ENCODE peak calls at places on chromosome 15, in eight cellular contexts. M is endothelial cell of umbilical vein, V is esophagus muscularis mucosa, W is transverse colon, D is ovary, J is Peyer's patch, U is tibial nerve, E is heart left ventricle. Q is an unnamed sample.

GRCh38 chr15:66642514-66642913 is 59.5 kb upstream of the SMAD6 start:
- DNase-seq in W (no peak), M (no peak), J (no peak), D (no peak), U (no peak), V (no peak), E (no peak), Q (no peak)

GRCh38 chr15:95868450-95868849 is 462.1 kb upstream of the NR2F2 start:
- DNase-seq in E (no peak), D (no peak), W (no peak), V (no peak), M (no peak), U (no peak), J (no peak), Q (no peak)

GRCh38 chr15:55907797-55908196 is 85.6 kb downstream of the NEDD4 start:
- DNase-seq in J (no peak), U (no peak), M (peak; percentile 76), W (no peak), D (no peak), E (no peak), V (no peak), Q (no peak)

GRCh38 chr15:80778964-80779657 is at the start of gene CEMIP:
- DNase-seq in V (no peak), M (peak; percentile 72), U (peak; percentile 59), W (peak; percentile 82), J (peak; percentile 89), E (peak; percentile 68), D (peak; percentile 74), Q (peak; percentile 71)

GRCh38 chr15:52093539-52094502 is 18.8 kb downstream of the BCL2L10 start:
- DNase-seq in M (peak; percentile 99), V (no peak), W (no peak), J (no peak), D (peak; percentile 52), E (no peak), U (peak; percentile 68), Q (no peak)

GRCh38 chr15:100338971-100339444 is 2.8 kb downstream of the ADAMTS17 start:
- DNase-seq in E (peak; percentile 46), U (peak; percentile 85), W (peak; percentile 76), D (peak; percentile 74), V (peak; percentile 91), M (peak; percentile 24), J (peak; percentile 60), Q (peak; percentile 83)

GRCh38 chr15:46265664-46266063 is 630.8 kb downstream of the SQOR start:
- DNase-seq in D (no peak), J (no peak), U (no peak), W (no peak), V (no peak), E (no peak), M (no peak), Q (no peak)

GRCh38 chr15:87777054-87777498 is 479.5 kb downstream of the NTRK3 start:
- DNase-seq in E (peak; percentile 32), J (no peak), D (no peak), V (peak; percentile 89), U (peak; percentile 24), M (no peak), W (no peak), Q (no peak)

GRCh38 chr15:60685346-60685937 is 206.5 kb upstream of the ICE2 start:
- DNase-seq in D (no peak), V (no peak), U (no peak), E (no peak), W (no peak), M (no peak), J (no peak), Q (no peak)

GRCh38 chr15:80890341-80890972 is 99.2 kb downstream of the MESD start:
- DNase-seq in V (no peak), W (no peak), U (no peak), M (no peak), J (no peak), E (no peak), D (no peak), Q (no peak)

GRCh38 chr15:85646538-85647091 is 148.1 kb downstream of the KLHL25 start:
- DNase-seq in D (no peak), U (no peak), J (no peak), W (no peak), V (no peak), E (no peak), M (peak; percentile 12), Q (no peak)

GRCh38 chr15:66253643-66254363 is at the start of gene MEGF11:
- DNase-seq in U (no peak), V (no peak), J (no peak), E (peak; percentile 23), M (peak; percentile 32), W (peak; percentile 13), D (peak; percentile 26), Q (peak; percentile 15)

GRCh38 chr15:42549052-42549491 is 434 bp downstream of the HAUS2 start:
- DNase-seq in D (peak; percentile 43), J (no peak), U (peak; percentile 51), M (no peak), W (peak; percentile 16), V (no peak), E (no peak), Q (peak; percentile 11)

GRCh38 chr15:80659375-80659774 is 35.7 kb upstream of the ABHD17C start:
- DNase-seq in E (no peak), V (no peak), D (no peak), J (no peak), U (no peak), W (no peak), M (no peak), Q (no peak)

GRCh38 chr15:91944334-91944733 is 90.8 kb downstream of the SLCO3A1 start:
- DNase-seq in V (no peak), E (no peak), M (no peak), U (no peak), W (no peak), D (no peak), J (no peak), Q (no peak)

GRCh38 chr15:78345726-78346125 is 5.6 kb downstream of the CRABP1 start:
- DNase-seq in U (no peak), J (no peak), V (no peak), E (no peak), M (no peak), W (no peak), D (no peak), Q (no peak)

GRCh38 chr15:43463542-43463941 is 29.4 kb downstream of the TP53BP1 start:
- DNase-seq in E (no peak), D (no peak), M (no peak), U (no peak), J (no peak), W (no peak), V (no peak), Q (no peak)

GRCh38 chr15:37581866-37582532 is 352.4 kb upstream of the TMCO5A start:
- DNase-seq in M (no peak), E (no peak), J (no peak), W (no peak), V (no peak), U (no peak), D (no peak), Q (no peak)

GRCh38 chr15:91348812-91349500 is 248.9 kb downstream of the SV2B start:
- DNase-seq in M (no peak), D (no peak), W (no peak), E (no peak), J (no peak), V (no peak), U (no peak), Q (no peak)

GRCh38 chr15:86167816-86168215 is 88.1 kb downstream of the AGBL1 start:
- DNase-seq in J (no peak), M (no peak), D (no peak), V (no peak), U (no peak), E (no peak), W (no peak), Q (no peak)

DNA sequence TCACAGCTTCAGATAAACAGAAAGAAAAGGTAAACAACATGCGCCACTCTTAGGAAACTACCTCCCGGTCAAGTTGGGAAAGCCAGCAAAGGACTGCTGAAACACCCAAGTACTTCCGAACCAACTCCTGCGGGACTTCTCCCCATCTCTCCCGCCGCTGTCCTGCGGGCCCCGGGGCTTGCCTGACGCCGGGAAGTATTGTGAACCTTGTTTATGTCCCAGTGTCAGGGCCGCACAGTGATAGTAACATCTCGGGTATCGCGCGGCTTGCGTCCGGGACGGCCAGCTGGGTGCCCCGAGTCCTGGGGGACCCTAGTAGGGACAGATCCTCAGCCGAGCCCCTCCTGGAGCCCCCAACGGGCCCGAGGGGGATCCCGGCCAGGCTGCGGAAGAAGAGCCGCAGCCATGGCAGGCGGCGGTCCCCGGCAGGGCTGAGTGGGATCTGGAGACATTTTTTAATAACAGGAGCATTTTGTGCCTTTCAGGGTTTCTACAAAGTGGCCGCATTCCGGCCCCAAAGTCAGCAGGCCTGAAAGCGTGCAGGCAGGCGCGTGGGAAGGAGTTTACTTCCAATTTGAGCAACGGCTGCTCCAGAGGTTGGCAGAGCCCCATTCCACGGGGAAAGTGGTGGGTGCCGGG is 718 bp downstream of the CLPX start:
- DNase-seq in E (peak; percentile 56), D (peak; percentile 63), J (peak; percentile 73), W (peak; percentile 73), U (peak; percentile 49), M (peak; percentile 79), V (no peak), Q (peak; percentile 57)
- TF ChIP-seq POLR2A in E (no peak), D (no peak), J (no peak), W (peak; percentile 56), U (no peak), M (peak; percentile 49), V (no peak), Q (peak; percentile 62)

DNA sequence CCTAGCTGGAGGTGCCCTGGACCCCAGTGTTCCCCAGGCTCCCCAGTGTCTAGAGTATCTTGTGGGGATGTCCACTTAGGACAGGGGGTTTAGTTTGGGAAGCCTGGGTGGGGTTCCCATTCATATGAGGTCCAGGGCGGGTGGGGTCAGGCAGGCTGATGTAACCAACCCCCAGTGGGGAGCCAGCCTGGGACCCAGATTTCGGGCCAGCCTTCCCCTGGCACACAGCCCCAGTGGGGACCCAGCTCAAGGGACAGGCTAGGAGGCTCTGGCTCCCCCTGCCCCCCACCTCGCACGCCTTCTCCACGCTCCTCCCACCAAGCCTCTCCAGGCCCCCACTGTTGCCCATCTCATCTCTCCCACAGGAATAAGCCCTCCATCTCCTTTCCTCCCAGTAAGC is 323.5 kb downstream of the UACA start:
- DNase-seq in V (no peak), U (no peak), W (no peak), E (no peak), J (no peak), D (no peak), M (no peak), Q (no peak)
- H3K4me1 ChIP-seq in V (no peaks in the 10 kb centered on the region), U (no peaks in the 10 kb centered on the region), W (no peaks in the 10 kb centered on the region), E (peaks cover 6% of the 10 kb centered on the region), J (no peaks in the 10 kb centered on the region), D (no peaks in the 10 kb centered on the region), M (no peaks in the 10 kb centered on the region), Q (peaks cover 4% of the 10 kb centered on the region)

GRCh38 chr15:82999426-82999825 is 12.0 kb downstream of the C15orf40 start:
- DNase-seq in V (no peak), D (no peak), U (no peak), M (no peak), W (no peak), J (no peak), E (no peak), Q (no peak)
- H3K9me3 ChIP-seq in V (no peaks in the 10 kb centered on the region), D (no peaks in the 10 kb centered on the region), U (no peaks in the 10 kb centered on the region), M (no peaks in the 10 kb centered on the region), W (no peaks in the 10 kb centered on the region), J (no peaks in the 10 kb centered on the region), E (no peaks in the 10 kb centered on the region), Q (no peaks in the 10 kb centered on the region)

DNA sequence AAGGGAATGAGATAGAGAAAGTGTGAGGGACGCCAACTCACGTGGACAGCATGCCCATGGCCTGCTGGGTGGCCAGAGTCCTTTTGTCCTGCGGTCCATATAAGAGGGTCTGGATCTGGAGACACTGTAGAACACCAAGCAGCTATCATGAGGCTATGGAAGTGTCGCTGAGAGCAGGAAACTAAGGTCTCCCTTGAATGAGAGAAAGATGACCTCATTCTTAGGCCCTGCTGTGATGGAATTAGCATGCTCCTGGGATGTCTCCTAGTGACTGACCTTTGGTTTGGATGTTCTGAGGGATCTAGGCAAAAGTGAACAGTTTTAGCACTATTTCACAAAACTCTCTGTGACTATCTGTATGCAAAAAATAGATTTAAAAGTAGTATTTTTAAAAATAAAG is 34.4 kb downstream of the SYNM start:
- DNase-seq in W (no peak), J (no peak), U (no peak), V (no peak), M (no peak), E (no peak), D (no peak), Q (no peak)
- TF ChIP-seq POLR2A in W (no peak), J (no peak), U (no peak), V (no peak), M (no peak), E (no peak), D (no peak), Q (no peak)